ENCODE peak calls at places on chromosomes 7 and 10, in four cellular contexts. Q, E, F and Z are unnamed samples.

GRCh38 chr7:84913731-84914130 is 273.1 kb downstream of the SEMA3D start:
- DNase-seq in Q (no peak), E (no peak), F (no peak), Z (peak; percentile 15)

GRCh38 chr10:116255931-116256748 is 16.9 kb downstream of the GFRA1 start:
- DNase-seq in Q (no peak), E (no peak), F (no peak), Z (no peak)

GRCh38 chr7:69912846-69913245 is 314.6 kb downstream of the AUTS2 start:
- DNase-seq in Q (no peak), E (no peak), F (no peak), Z (no peak)

GRCh38 chr7:44213206-44213871 is 12.6 kb downstream of the YKT6 start:
- DNase-seq in Q (no peak), E (no peak), F (peak; percentile 32), Z (no peak)

GRCh38 chr10:92483539-92483938 is 90.4 kb downstream of the IDE start:
- DNase-seq in Q (no peak), E (no peak), F (no peak), Z (no peak)

GRCh38 chr7:23685770-23686169 is 5.8 kb downstream of the FAM221A start:
- DNase-seq in Q (no peak), E (peak; percentile 3), F (no peak), Z (no peak)

GRCh38 chr10:22911889-22912762 is 15.7 kb upstream of the ARMC3 start:
- DNase-seq in Q (peak; percentile 36), E (peak; percentile 16), F (no peak), Z (no peak)

GRCh38 chr10:110664483-110665420 is 20.6 kb downstream of the RBM20 start:
- DNase-seq in Q (no peak), E (peak; percentile 72), F (no peak), Z (peak; percentile 81)

GRCh38 chr10:61842755-61843497 is 58.6 kb upstream of the ARID5B start:
- DNase-seq in Q (no peak), E (no peak), F (no peak), Z (no peak)

GRCh38 chr10:12434277-12434676 is 84.9 kb downstream of the CAMK1D start:
- DNase-seq in Q (peak; percentile 53), E (no peak), F (no peak), Z (no peak)

GRCh38 chr10:91672021-91672608 is 39.2 kb upstream of the PPP1R3C start:
- DNase-seq in Q (no peak), E (peak; percentile 23), F (no peak), Z (peak; percentile 44)

GRCh38 chr7:19321925-19322470 is 176.8 kb upstream of the FERD3L start:
- DNase-seq in Q (no peak), E (no peak), F (no peak), Z (no peak)